ENCODE peak calls at places on chromosomes 6 and 20, in five cellular contexts. X, L, C, Z and G are unnamed samples.

GRCh38 chr20:53967527-53967926 is 102.9 kb downstream of the BCAS1 start:
- DNase-seq in X (no peak), L (no peak), C (no peak), Z (no peak), G (no peak)

GRCh38 chr6:154953644-154954043 is 41.5 kb upstream of the TIAM2 start:
- DNase-seq in X (no peak), L (no peak), C (no peak), Z (no peak), G (no peak)

GRCh38 chr20:59822291-59823029 is 111.0 kb downstream of the SYCP2 start:
- DNase-seq in X (no peak), L (no peak), C (no peak), Z (peak), G (no peak)

GRCh38 chr6:46949662-46950280 is 28.0 kb upstream of the ADGRF5 start:
- DNase-seq in X (no peak), L (no peak), C (no peak), Z (peak), G (no peak)

GRCh38 chr6:149965191-149966020 is 1.7 kb downstream of the ULBP1 start:
- DNase-seq in X (peak), L (no peak), C (no peak), Z (no peak), G (no peak)

GRCh38 chr6:47478233-47479155 is 905 bp downstream of the CD2AP start:
- DNase-seq in X (peak), L (no peak), C (peak), Z (no peak), G (peak)

GRCh38 chr6:14452567-14453527 is 335.3 kb downstream of the CD83 start:
- DNase-seq in X (no peak), L (no peak), C (no peak), Z (no peak), G (no peak)

GRCh38 chr20:24034820-24035219 is 46.2 kb upstream of the GGTLC1 start:
- DNase-seq in X (no peak), L (no peak), C (no peak), Z (no peak), G (no peak)

GRCh38 chr6:163668061-163668426 is 253.5 kb downstream of the QKI start:
- DNase-seq in X (no peak), L (no peak), C (no peak), Z (no peak), G (no peak)

GRCh38 chr6:135008072-135008940 is 46.3 kb downstream of the HBS1L start:
- DNase-seq in X (no peak), L (no peak), C (no peak), Z (no peak), G (no peak)

GRCh38 chr6:31883699-31884098 is 4.9 kb upstream of the SLC44A4 start:
- DNase-seq in X (no peak), L (no peak), C (no peak), Z (no peak), G (no peak)

GRCh38 chr6:125301435-125302391 is at the start of gene HDDC2:
- DNase-seq in X (peak), L (peak), C (peak), Z (peak), G (peak)